ENCODE peak calls at places on chromosomes 13 and 19, in seven cellular contexts. One of them, this sample, is unnamed.
A peak's percentile ranks its signal among the peaks of the same experiment; 100 is the strongest.

GRCh38 chr19:6556480-6556879 is 25.7 kb downstream of the TNFSF9 start:
- DNase-seq in T-helper 17 cell: no peak
- DNase-seq in HS-27A: no peak
- DNase-seq in stimulated activated CD4-positive, alpha-beta T cell treated with anti-CD3 and anti-CD28 coated beads, Interleukin-4, amount 100 ng/mL, for 4 hours: no peak
- DNase-seq in effector memory CD8-positive, alpha-beta T cell: no peak
- DNase-seq in gastrocnemius medialis: no peak
- DNase-seq in activated naive CD8-positive, alpha-beta T cell treated with anti-CD3 and anti-CD28 coated beads, Interleukin-2, amount 50 U/mL, for 24 hours: peak; percentile 29
- DNase-seq in this sample: no peak

GRCh38 chr19:45150731-45151725 is 9.8 kb downstream of the NKPD1 start:
- DNase-seq in T-helper 17 cell: no peak
- DNase-seq in gastrocnemius medialis: no peak
- DNase-seq in effector memory CD8-positive, alpha-beta T cell: no peak
- DNase-seq in activated naive CD8-positive, alpha-beta T cell treated with anti-CD3 and anti-CD28 coated beads, Interleukin-2, amount 50 U/mL, for 24 hours: no peak
- DNase-seq in stimulated activated CD4-positive, alpha-beta T cell treated with anti-CD3 and anti-CD28 coated beads, Interleukin-4, amount 100 ng/mL, for 4 hours: no peak
- DNase-seq in HS-27A: no peak
- DNase-seq in this sample: no peak

GRCh38 chr13:26895808-26896466 is 135.4 kb upstream of the GPR12 start:
- DNase-seq in activated naive CD8-positive, alpha-beta T cell treated with anti-CD3 and anti-CD28 coated beads, Interleukin-2, amount 50 U/mL, for 24 hours: no peak
- DNase-seq in effector memory CD8-positive, alpha-beta T cell: no peak
- DNase-seq in stimulated activated CD4-positive, alpha-beta T cell treated with anti-CD3 and anti-CD28 coated beads, Interleukin-4, amount 100 ng/mL, for 4 hours: no peak
- DNase-seq in T-helper 17 cell: no peak
- DNase-seq in HS-27A: no peak
- DNase-seq in gastrocnemius medialis: no peak
- DNase-seq in this sample: no peak

GRCh38 chr19:38744906-38745305 is 632 bp upstream of the CAPN12 start:
- DNase-seq in activated naive CD8-positive, alpha-beta T cell treated with anti-CD3 and anti-CD28 coated beads, Interleukin-2, amount 50 U/mL, for 24 hours: no peak
- DNase-seq in HS-27A: no peak
- DNase-seq in effector memory CD8-positive, alpha-beta T cell: no peak
- DNase-seq in stimulated activated CD4-positive, alpha-beta T cell treated with anti-CD3 and anti-CD28 coated beads, Interleukin-4, amount 100 ng/mL, for 4 hours: no peak
- DNase-seq in T-helper 17 cell: no peak
- DNase-seq in gastrocnemius medialis: no peak
- DNase-seq in this sample: no peak

GRCh38 chr19:44653977-44654784 is 10.5 kb downstream of the PVR start:
- DNase-seq in gastrocnemius medialis: peak; percentile 37
- DNase-seq in T-helper 17 cell: peak; percentile 51
- DNase-seq in stimulated activated CD4-positive, alpha-beta T cell treated with anti-CD3 and anti-CD28 coated beads, Interleukin-4, amount 100 ng/mL, for 4 hours: peak; percentile 63
- DNase-seq in HS-27A: no peak
- DNase-seq in effector memory CD8-positive, alpha-beta T cell: peak; percentile 39
- DNase-seq in activated naive CD8-positive, alpha-beta T cell treated with anti-CD3 and anti-CD28 coated beads, Interleukin-2, amount 50 U/mL, for 24 hours: peak; percentile 75
- DNase-seq in this sample: peak; percentile 77

GRCh38 chr13:67518785-67519184 is 288.6 kb upstream of the PCDH9 start:
- DNase-seq in HS-27A: no peak
- DNase-seq in gastrocnemius medialis: no peak
- DNase-seq in effector memory CD8-positive, alpha-beta T cell: no peak
- DNase-seq in activated naive CD8-positive, alpha-beta T cell treated with anti-CD3 and anti-CD28 coated beads, Interleukin-2, amount 50 U/mL, for 24 hours: no peak
- DNase-seq in stimulated activated CD4-positive, alpha-beta T cell treated with anti-CD3 and anti-CD28 coated beads, Interleukin-4, amount 100 ng/mL, for 4 hours: no peak
- DNase-seq in T-helper 17 cell: no peak
- DNase-seq in this sample: no peak

GRCh38 chr19:51031880-51032225 is 2.9 kb downstream of the KLK12 start:
- DNase-seq in T-helper 17 cell: no peak
- DNase-seq in gastrocnemius medialis: no peak
- DNase-seq in activated naive CD8-positive, alpha-beta T cell treated with anti-CD3 and anti-CD28 coated beads, Interleukin-2, amount 50 U/mL, for 24 hours: no peak
- DNase-seq in HS-27A: no peak
- DNase-seq in stimulated activated CD4-positive, alpha-beta T cell treated with anti-CD3 and anti-CD28 coated beads, Interleukin-4, amount 100 ng/mL, for 4 hours: no peak
- DNase-seq in effector memory CD8-positive, alpha-beta T cell: no peak
- DNase-seq in this sample: no peak

GRCh38 chr13:35600137-35600536 is 123.6 kb upstream of the MAB21L1 start:
- DNase-seq in activated naive CD8-positive, alpha-beta T cell treated with anti-CD3 and anti-CD28 coated beads, Interleukin-2, amount 50 U/mL, for 24 hours: no peak
- DNase-seq in stimulated activated CD4-positive, alpha-beta T cell treated with anti-CD3 and anti-CD28 coated beads, Interleukin-4, amount 100 ng/mL, for 4 hours: no peak
- DNase-seq in HS-27A: peak; percentile 7
- DNase-seq in effector memory CD8-positive, alpha-beta T cell: no peak
- DNase-seq in T-helper 17 cell: no peak
- DNase-seq in gastrocnemius medialis: no peak
- DNase-seq in this sample: no peak

GRCh38 chr19:56538254-56538760 is 441 bp upstream of the ZFP28 start:
- DNase-seq in HS-27A: peak; percentile 79
- DNase-seq in effector memory CD8-positive, alpha-beta T cell: peak; percentile 77
- DNase-seq in T-helper 17 cell: peak; percentile 82
- DNase-seq in activated naive CD8-positive, alpha-beta T cell treated with anti-CD3 and anti-CD28 coated beads, Interleukin-2, amount 50 U/mL, for 24 hours: peak; percentile 91
- DNase-seq in stimulated activated CD4-positive, alpha-beta T cell treated with anti-CD3 and anti-CD28 coated beads, Interleukin-4, amount 100 ng/mL, for 4 hours: peak; percentile 86
- DNase-seq in gastrocnemius medialis: peak; percentile 79
- DNase-seq in this sample: peak; percentile 90

GRCh38 chr13:79870766-79871165 is 389.8 kb downstream of the NDFIP2 start:
- DNase-seq in stimulated activated CD4-positive, alpha-beta T cell treated with anti-CD3 and anti-CD28 coated beads, Interleukin-4, amount 100 ng/mL, for 4 hours: no peak
- DNase-seq in T-helper 17 cell: no peak
- DNase-seq in activated naive CD8-positive, alpha-beta T cell treated with anti-CD3 and anti-CD28 coated beads, Interleukin-2, amount 50 U/mL, for 24 hours: no peak
- DNase-seq in gastrocnemius medialis: no peak
- DNase-seq in effector memory CD8-positive, alpha-beta T cell: no peak
- DNase-seq in HS-27A: no peak
- DNase-seq in this sample: no peak

GRCh38 chr19:21151460-21151859 is 9.6 kb downstream of the ZNF431 start:
- DNase-seq in HS-27A: no peak
- DNase-seq in activated naive CD8-positive, alpha-beta T cell treated with anti-CD3 and anti-CD28 coated beads, Interleukin-2, amount 50 U/mL, for 24 hours: no peak
- DNase-seq in gastrocnemius medialis: no peak
- DNase-seq in T-helper 17 cell: no peak
- DNase-seq in stimulated activated CD4-positive, alpha-beta T cell treated with anti-CD3 and anti-CD28 coated beads, Interleukin-4, amount 100 ng/mL, for 4 hours: no peak
- DNase-seq in effector memory CD8-positive, alpha-beta T cell: no peak
- DNase-seq in this sample: no peak

GRCh38 chr13:65473199-65473598 is 1756.9 kb downstream of the PCDH9 start:
- DNase-seq in T-helper 17 cell: no peak
- DNase-seq in activated naive CD8-positive, alpha-beta T cell treated with anti-CD3 and anti-CD28 coated beads, Interleukin-2, amount 50 U/mL, for 24 hours: no peak
- DNase-seq in stimulated activated CD4-positive, alpha-beta T cell treated with anti-CD3 and anti-CD28 coated beads, Interleukin-4, amount 100 ng/mL, for 4 hours: no peak
- DNase-seq in gastrocnemius medialis: no peak
- DNase-seq in HS-27A: no peak
- DNase-seq in effector memory CD8-positive, alpha-beta T cell: no peak
- DNase-seq in this sample: no peak

GRCh38 chr19:4403005-4403761 is 743 bp downstream of the CHAF1A start:
- DNase-seq in gastrocnemius medialis: no peak
- DNase-seq in HS-27A: no peak
- DNase-seq in effector memory CD8-positive, alpha-beta T cell: no peak
- DNase-seq in activated naive CD8-positive, alpha-beta T cell treated with anti-CD3 and anti-CD28 coated beads, Interleukin-2, amount 50 U/mL, for 24 hours: no peak
- DNase-seq in stimulated activated CD4-positive, alpha-beta T cell treated with anti-CD3 and anti-CD28 coated beads, Interleukin-4, amount 100 ng/mL, for 4 hours: no peak
- DNase-seq in T-helper 17 cell: no peak
- DNase-seq in this sample: no peak

GRCh38 chr19:29397748-29398147 is 128.0 kb upstream of the VSTM2B start:
- DNase-seq in T-helper 17 cell: no peak
- DNase-seq in activated naive CD8-positive, alpha-beta T cell treated with anti-CD3 and anti-CD28 coated beads, Interleukin-2, amount 50 U/mL, for 24 hours: no peak
- DNase-seq in gastrocnemius medialis: no peak
- DNase-seq in stimulated activated CD4-positive, alpha-beta T cell treated with anti-CD3 and anti-CD28 coated beads, Interleukin-4, amount 100 ng/mL, for 4 hours: no peak
- DNase-seq in effector memory CD8-positive, alpha-beta T cell: no peak
- DNase-seq in HS-27A: no peak
- DNase-seq in this sample: no peak

GRCh38 chr19:13102666-13103584 is at the start of gene LYL1:
- DNase-seq in activated naive CD8-positive, alpha-beta T cell treated with anti-CD3 and anti-CD28 coated beads, Interleukin-2, amount 50 U/mL, for 24 hours: peak; percentile 63
- DNase-seq in stimulated activated CD4-positive, alpha-beta T cell treated with anti-CD3 and anti-CD28 coated beads, Interleukin-4, amount 100 ng/mL, for 4 hours: peak; percentile 31
- DNase-seq in T-helper 17 cell: no peak
- DNase-seq in gastrocnemius medialis: peak; percentile 40
- DNase-seq in HS-27A: no peak
- DNase-seq in effector memory CD8-positive, alpha-beta T cell: no peak
- DNase-seq in this sample: peak; percentile 65

GRCh38 chr13:40164137-40164536 is 502.3 kb downstream of the FOXO1 start:
- DNase-seq in effector memory CD8-positive, alpha-beta T cell: no peak
- DNase-seq in HS-27A: no peak
- DNase-seq in activated naive CD8-positive, alpha-beta T cell treated with anti-CD3 and anti-CD28 coated beads, Interleukin-2, amount 50 U/mL, for 24 hours: no peak
- DNase-seq in gastrocnemius medialis: peak; percentile 36
- DNase-seq in stimulated activated CD4-positive, alpha-beta T cell treated with anti-CD3 and anti-CD28 coated beads, Interleukin-4, amount 100 ng/mL, for 4 hours: no peak
- DNase-seq in T-helper 17 cell: no peak
- DNase-seq in this sample: no peak

GRCh38 chr13:114124921-114125320 is 7.5 kb downstream of the RASA3 start:
- DNase-seq in gastrocnemius medialis: no peak
- DNase-seq in T-helper 17 cell: no peak
- DNase-seq in activated naive CD8-positive, alpha-beta T cell treated with anti-CD3 and anti-CD28 coated beads, Interleukin-2, amount 50 U/mL, for 24 hours: peak; percentile 73
- DNase-seq in effector memory CD8-positive, alpha-beta T cell: peak; percentile 53
- DNase-seq in stimulated activated CD4-positive, alpha-beta T cell treated with anti-CD3 and anti-CD28 coated beads, Interleukin-4, amount 100 ng/mL, for 4 hours: peak; percentile 43
- DNase-seq in HS-27A: no peak
- DNase-seq in this sample: peak; percentile 76

GRCh38 chr13:61908906-61909305 is 493.3 kb upstream of the PCDH20 start:
- DNase-seq in gastrocnemius medialis: no peak
- DNase-seq in effector memory CD8-positive, alpha-beta T cell: no peak
- DNase-seq in stimulated activated CD4-positive, alpha-beta T cell treated with anti-CD3 and anti-CD28 coated beads, Interleukin-4, amount 100 ng/mL, for 4 hours: no peak
- DNase-seq in HS-27A: no peak
- DNase-seq in T-helper 17 cell: no peak
- DNase-seq in activated naive CD8-positive, alpha-beta T cell treated with anti-CD3 and anti-CD28 coated beads, Interleukin-2, amount 50 U/mL, for 24 hours: no peak
- DNase-seq in this sample: no peak

GRCh38 chr13:73667756-73668155 is 466.4 kb downstream of the KLF12 start:
- DNase-seq in HS-27A: no peak
- DNase-seq in gastrocnemius medialis: no peak
- DNase-seq in activated naive CD8-positive, alpha-beta T cell treated with anti-CD3 and anti-CD28 coated beads, Interleukin-2, amount 50 U/mL, for 24 hours: no peak
- DNase-seq in stimulated activated CD4-positive, alpha-beta T cell treated with anti-CD3 and anti-CD28 coated beads, Interleukin-4, amount 100 ng/mL, for 4 hours: no peak
- DNase-seq in effector memory CD8-positive, alpha-beta T cell: no peak
- DNase-seq in T-helper 17 cell: no peak
- DNase-seq in this sample: no peak

GRCh38 chr13:113836917-113837553 is 26.8 kb downstream of the GAS6 start:
- DNase-seq in HS-27A: no peak
- DNase-seq in effector memory CD8-positive, alpha-beta T cell: no peak
- DNase-seq in activated naive CD8-positive, alpha-beta T cell treated with anti-CD3 and anti-CD28 coated beads, Interleukin-2, amount 50 U/mL, for 24 hours: no peak
- DNase-seq in stimulated activated CD4-positive, alpha-beta T cell treated with anti-CD3 and anti-CD28 coated beads, Interleukin-4, amount 100 ng/mL, for 4 hours: no peak
- DNase-seq in gastrocnemius medialis: peak; percentile 74
- DNase-seq in T-helper 17 cell: no peak
- DNase-seq in this sample: no peak

GRCh38 chr19:30696514-30696913 is 324.3 kb downstream of the ZNF536 start:
- DNase-seq in gastrocnemius medialis: no peak
- DNase-seq in effector memory CD8-positive, alpha-beta T cell: no peak
- DNase-seq in activated naive CD8-positive, alpha-beta T cell treated with anti-CD3 and anti-CD28 coated beads, Interleukin-2, amount 50 U/mL, for 24 hours: peak; percentile 5
- DNase-seq in stimulated activated CD4-positive, alpha-beta T cell treated with anti-CD3 and anti-CD28 coated beads, Interleukin-4, amount 100 ng/mL, for 4 hours: no peak
- DNase-seq in T-helper 17 cell: no peak
- DNase-seq in HS-27A: no peak
- DNase-seq in this sample: peak; percentile 5

GRCh38 chr19:33309826-33310225 is 7.5 kb upstream of the CEBPA start:
- DNase-seq in stimulated activated CD4-positive, alpha-beta T cell treated with anti-CD3 and anti-CD28 coated beads, Interleukin-4, amount 100 ng/mL, for 4 hours: no peak
- DNase-seq in gastrocnemius medialis: no peak
- DNase-seq in activated naive CD8-positive, alpha-beta T cell treated with anti-CD3 and anti-CD28 coated beads, Interleukin-2, amount 50 U/mL, for 24 hours: no peak
- DNase-seq in HS-27A: no peak
- DNase-seq in T-helper 17 cell: no peak
- DNase-seq in effector memory CD8-positive, alpha-beta T cell: no peak
- DNase-seq in this sample: no peak

GRCh38 chr19:1616396-1616795 is 11.1 kb upstream of the UQCR11 start:
- DNase-seq in stimulated activated CD4-positive, alpha-beta T cell treated with anti-CD3 and anti-CD28 coated beads, Interleukin-4, amount 100 ng/mL, for 4 hours: no peak
- DNase-seq in HS-27A: no peak
- DNase-seq in T-helper 17 cell: no peak
- DNase-seq in effector memory CD8-positive, alpha-beta T cell: no peak
- DNase-seq in gastrocnemius medialis: no peak
- DNase-seq in activated naive CD8-positive, alpha-beta T cell treated with anti-CD3 and anti-CD28 coated beads, Interleukin-2, amount 50 U/mL, for 24 hours: no peak
- DNase-seq in this sample: no peak

GRCh38 chr19:3985643-3986259 is 488 bp upstream of the EEF2 start:
- DNase-seq in effector memory CD8-positive, alpha-beta T cell: no peak
- DNase-seq in gastrocnemius medialis: no peak
- DNase-seq in HS-27A: no peak
- DNase-seq in stimulated activated CD4-positive, alpha-beta T cell treated with anti-CD3 and anti-CD28 coated beads, Interleukin-4, amount 100 ng/mL, for 4 hours: no peak
- DNase-seq in activated naive CD8-positive, alpha-beta T cell treated with anti-CD3 and anti-CD28 coated beads, Interleukin-2, amount 50 U/mL, for 24 hours: no peak
- DNase-seq in T-helper 17 cell: no peak
- DNase-seq in this sample: no peak

GRCh38 chr19:40908981-40909380 is 26.9 kb upstream of the CYP2A7 start:
- DNase-seq in gastrocnemius medialis: no peak
- DNase-seq in activated naive CD8-positive, alpha-beta T cell treated with anti-CD3 and anti-CD28 coated beads, Interleukin-2, amount 50 U/mL, for 24 hours: no peak
- DNase-seq in effector memory CD8-positive, alpha-beta T cell: no peak
- DNase-seq in HS-27A: no peak
- DNase-seq in stimulated activated CD4-positive, alpha-beta T cell treated with anti-CD3 and anti-CD28 coated beads, Interleukin-4, amount 100 ng/mL, for 4 hours: peak; percentile 13
- DNase-seq in T-helper 17 cell: peak; percentile 15
- DNase-seq in this sample: no peak

GRCh38 chr13:110468986-110469495 is 92.5 kb downstream of the RAB20 start:
- DNase-seq in T-helper 17 cell: no peak
- DNase-seq in effector memory CD8-positive, alpha-beta T cell: no peak
- DNase-seq in gastrocnemius medialis: no peak
- DNase-seq in activated naive CD8-positive, alpha-beta T cell treated with anti-CD3 and anti-CD28 coated beads, Interleukin-2, amount 50 U/mL, for 24 hours: no peak
- DNase-seq in HS-27A: no peak
- DNase-seq in stimulated activated CD4-positive, alpha-beta T cell treated with anti-CD3 and anti-CD28 coated beads, Interleukin-4, amount 100 ng/mL, for 4 hours: no peak
- DNase-seq in this sample: no peak

GRCh38 chr19:35949131-35949530 is 13.0 kb downstream of the LRFN3 start:
- DNase-seq in activated naive CD8-positive, alpha-beta T cell treated with anti-CD3 and anti-CD28 coated beads, Interleukin-2, amount 50 U/mL, for 24 hours: no peak
- DNase-seq in T-helper 17 cell: no peak
- DNase-seq in effector memory CD8-positive, alpha-beta T cell: no peak
- DNase-seq in HS-27A: no peak
- DNase-seq in gastrocnemius medialis: no peak
- DNase-seq in stimulated activated CD4-positive, alpha-beta T cell treated with anti-CD3 and anti-CD28 coated beads, Interleukin-4, amount 100 ng/mL, for 4 hours: no peak
- DNase-seq in this sample: no peak

GRCh38 chr19:14072535-14073231 is at the start of gene MISP3:
- DNase-seq in T-helper 17 cell: peak; percentile 15
- DNase-seq in HS-27A: no peak
- DNase-seq in gastrocnemius medialis: no peak
- DNase-seq in activated naive CD8-positive, alpha-beta T cell treated with anti-CD3 and anti-CD28 coated beads, Interleukin-2, amount 50 U/mL, for 24 hours: peak; percentile 56
- DNase-seq in stimulated activated CD4-positive, alpha-beta T cell treated with anti-CD3 and anti-CD28 coated beads, Interleukin-4, amount 100 ng/mL, for 4 hours: peak; percentile 38
- DNase-seq in effector memory CD8-positive, alpha-beta T cell: no peak
- DNase-seq in this sample: peak; percentile 65

GRCh38 chr13:114269281-114269770 is 12.1 kb upstream of the UPF3A start:
- DNase-seq in activated naive CD8-positive, alpha-beta T cell treated with anti-CD3 and anti-CD28 coated beads, Interleukin-2, amount 50 U/mL, for 24 hours: no peak
- DNase-seq in stimulated activated CD4-positive, alpha-beta T cell treated with anti-CD3 and anti-CD28 coated beads, Interleukin-4, amount 100 ng/mL, for 4 hours: no peak
- DNase-seq in effector memory CD8-positive, alpha-beta T cell: no peak
- DNase-seq in T-helper 17 cell: no peak
- DNase-seq in HS-27A: no peak
- DNase-seq in gastrocnemius medialis: no peak
- DNase-seq in this sample: no peak

GRCh38 chr19:16509141-16510061 is 13.2 kb downstream of the C19orf44 start:
- DNase-seq in activated naive CD8-positive, alpha-beta T cell treated with anti-CD3 and anti-CD28 coated beads, Interleukin-2, amount 50 U/mL, for 24 hours: no peak
- DNase-seq in gastrocnemius medialis: no peak
- DNase-seq in stimulated activated CD4-positive, alpha-beta T cell treated with anti-CD3 and anti-CD28 coated beads, Interleukin-4, amount 100 ng/mL, for 4 hours: no peak
- DNase-seq in effector memory CD8-positive, alpha-beta T cell: no peak
- DNase-seq in T-helper 17 cell: no peak
- DNase-seq in HS-27A: no peak
- DNase-seq in this sample: no peak

GRCh38 chr19:6042776-6043726 is 65.1 kb upstream of the RANBP3 start:
- DNase-seq in stimulated activated CD4-positive, alpha-beta T cell treated with anti-CD3 and anti-CD28 coated beads, Interleukin-4, amount 100 ng/mL, for 4 hours: no peak
- DNase-seq in effector memory CD8-positive, alpha-beta T cell: no peak
- DNase-seq in T-helper 17 cell: no peak
- DNase-seq in activated naive CD8-positive, alpha-beta T cell treated with anti-CD3 and anti-CD28 coated beads, Interleukin-2, amount 50 U/mL, for 24 hours: no peak
- DNase-seq in gastrocnemius medialis: no peak
- DNase-seq in HS-27A: no peak
- DNase-seq in this sample: no peak

GRCh38 chr19:49229416-49229815 is 71.8 kb downstream of the TRPM4 start:
- DNase-seq in effector memory CD8-positive, alpha-beta T cell: no peak
- DNase-seq in gastrocnemius medialis: no peak
- DNase-seq in activated naive CD8-positive, alpha-beta T cell treated with anti-CD3 and anti-CD28 coated beads, Interleukin-2, amount 50 U/mL, for 24 hours: no peak
- DNase-seq in T-helper 17 cell: no peak
- DNase-seq in stimulated activated CD4-positive, alpha-beta T cell treated with anti-CD3 and anti-CD28 coated beads, Interleukin-4, amount 100 ng/mL, for 4 hours: no peak
- DNase-seq in HS-27A: no peak
- DNase-seq in this sample: no peak

GRCh38 chr13:33271759-33272158 is 13.8 kb downstream of the STARD13 start:
- DNase-seq in gastrocnemius medialis: no peak
- DNase-seq in stimulated activated CD4-positive, alpha-beta T cell treated with anti-CD3 and anti-CD28 coated beads, Interleukin-4, amount 100 ng/mL, for 4 hours: no peak
- DNase-seq in effector memory CD8-positive, alpha-beta T cell: no peak
- DNase-seq in HS-27A: no peak
- DNase-seq in activated naive CD8-positive, alpha-beta T cell treated with anti-CD3 and anti-CD28 coated beads, Interleukin-2, amount 50 U/mL, for 24 hours: no peak
- DNase-seq in T-helper 17 cell: no peak
- DNase-seq in this sample: no peak

GRCh38 chr19:33621811-33622504 is at the start of gene CHST8:
- DNase-seq in gastrocnemius medialis: no peak
- DNase-seq in effector memory CD8-positive, alpha-beta T cell: no peak
- DNase-seq in HS-27A: no peak
- DNase-seq in T-helper 17 cell: no peak
- DNase-seq in stimulated activated CD4-positive, alpha-beta T cell treated with anti-CD3 and anti-CD28 coated beads, Interleukin-4, amount 100 ng/mL, for 4 hours: no peak
- DNase-seq in activated naive CD8-positive, alpha-beta T cell treated with anti-CD3 and anti-CD28 coated beads, Interleukin-2, amount 50 U/mL, for 24 hours: no peak
- DNase-seq in this sample: no peak

GRCh38 chr13:23180711-23181110 is at the start of gene SGCG:
- DNase-seq in effector memory CD8-positive, alpha-beta T cell: no peak
- DNase-seq in activated naive CD8-positive, alpha-beta T cell treated with anti-CD3 and anti-CD28 coated beads, Interleukin-2, amount 50 U/mL, for 24 hours: no peak
- DNase-seq in T-helper 17 cell: no peak
- DNase-seq in gastrocnemius medialis: peak; percentile 71
- DNase-seq in HS-27A: no peak
- DNase-seq in stimulated activated CD4-positive, alpha-beta T cell treated with anti-CD3 and anti-CD28 coated beads, Interleukin-4, amount 100 ng/mL, for 4 hours: no peak
- DNase-seq in this sample: no peak

GRCh38 chr19:9941236-9941635 is 4.9 kb upstream of the OLFM2 start:
- DNase-seq in HS-27A: no peak
- DNase-seq in effector memory CD8-positive, alpha-beta T cell: no peak
- DNase-seq in activated naive CD8-positive, alpha-beta T cell treated with anti-CD3 and anti-CD28 coated beads, Interleukin-2, amount 50 U/mL, for 24 hours: no peak
- DNase-seq in stimulated activated CD4-positive, alpha-beta T cell treated with anti-CD3 and anti-CD28 coated beads, Interleukin-4, amount 100 ng/mL, for 4 hours: no peak
- DNase-seq in gastrocnemius medialis: no peak
- DNase-seq in T-helper 17 cell: no peak
- DNase-seq in this sample: no peak

GRCh38 chr19:49333426-49334288 is 1.5 kb upstream of the CD37 start:
- DNase-seq in T-helper 17 cell: peak; percentile 60
- DNase-seq in HS-27A: no peak
- DNase-seq in effector memory CD8-positive, alpha-beta T cell: peak; percentile 43
- DNase-seq in stimulated activated CD4-positive, alpha-beta T cell treated with anti-CD3 and anti-CD28 coated beads, Interleukin-4, amount 100 ng/mL, for 4 hours: peak; percentile 62
- DNase-seq in gastrocnemius medialis: no peak
- DNase-seq in activated naive CD8-positive, alpha-beta T cell treated with anti-CD3 and anti-CD28 coated beads, Interleukin-2, amount 50 U/mL, for 24 hours: peak; percentile 73
- DNase-seq in this sample: peak; percentile 77

GRCh38 chr13:79725841-79726240 is 244.9 kb downstream of the NDFIP2 start:
- DNase-seq in gastrocnemius medialis: no peak
- DNase-seq in stimulated activated CD4-positive, alpha-beta T cell treated with anti-CD3 and anti-CD28 coated beads, Interleukin-4, amount 100 ng/mL, for 4 hours: no peak
- DNase-seq in HS-27A: no peak
- DNase-seq in T-helper 17 cell: no peak
- DNase-seq in activated naive CD8-positive, alpha-beta T cell treated with anti-CD3 and anti-CD28 coated beads, Interleukin-2, amount 50 U/mL, for 24 hours: no peak
- DNase-seq in effector memory CD8-positive, alpha-beta T cell: no peak
- DNase-seq in this sample: no peak